ENCODE peak calls at places on chromosomes 16 and 17, in four cellular contexts. One of them, this sample, is unnamed.

GRCh38 chr17:66715076-66715675 is 119.7 kb upstream of the CACNG5 start:
- DNase-seq in PC-9: no peak
- DNase-seq in left ventricle myocardium inferior: no peak
- DNase-seq in AG04450: no peak
- DNase-seq in this sample: no peak

GRCh38 chr17:50514936-50515702 is 6.9 kb downstream of the MYCBPAP start:
- DNase-seq in PC-9: no peak
- DNase-seq in left ventricle myocardium inferior: peak
- DNase-seq in AG04450: no peak
- DNase-seq in this sample: peak

GRCh38 chr17:79146562-79146961 is 71.9 kb downstream of the ENGASE start:
- DNase-seq in PC-9: no peak
- DNase-seq in left ventricle myocardium inferior: no peak
- DNase-seq in AG04450: no peak
- DNase-seq in this sample: no peak

GRCh38 chr16:367333-367903 is 2.9 kb downstream of the MRPL28 start:
- DNase-seq in PC-9: no peak
- DNase-seq in left ventricle myocardium inferior: no peak
- DNase-seq in AG04450: no peak
- DNase-seq in this sample: no peak

GRCh38 chr17:57668332-57668731 is 76.8 kb downstream of the CCDC182 start:
- DNase-seq in PC-9: no peak
- DNase-seq in left ventricle myocardium inferior: no peak
- DNase-seq in AG04450: no peak
- DNase-seq in this sample: no peak

GRCh38 chr16:47162670-47163420 is 19.1 kb upstream of the NETO2 start:
- DNase-seq in PC-9: no peak
- DNase-seq in left ventricle myocardium inferior: no peak
- DNase-seq in AG04450: no peak
- DNase-seq in this sample: peak

GRCh38 chr16:50697881-50698767 is 4.7 kb downstream of the NOD2 start:
- DNase-seq in PC-9: no peak
- DNase-seq in left ventricle myocardium inferior: no peak
- DNase-seq in AG04450: no peak
- DNase-seq in this sample: peak

GRCh38 chr16:20056436-20056835 is 17.3 kb downstream of the GPR139 start:
- DNase-seq in PC-9: no peak
- DNase-seq in left ventricle myocardium inferior: no peak
- DNase-seq in AG04450: no peak
- DNase-seq in this sample: no peak

GRCh38 chr16:14015461-14015860 is 55.7 kb upstream of the MRTFB start:
- DNase-seq in PC-9: no peak
- DNase-seq in left ventricle myocardium inferior: no peak
- DNase-seq in AG04450: no peak
- DNase-seq in this sample: no peak

GRCh38 chr16:27628216-27628945 is 78.4 kb downstream of the KATNIP start:
- DNase-seq in PC-9: no peak
- DNase-seq in left ventricle myocardium inferior: no peak
- DNase-seq in AG04450: no peak
- DNase-seq in this sample: peak

GRCh38 chr17:8922451-8922850 is 43.1 kb downstream of the PIK3R5 start:
- DNase-seq in PC-9: no peak
- DNase-seq in left ventricle myocardium inferior: no peak
- DNase-seq in AG04450: peak
- DNase-seq in this sample: peak

GRCh38 chr17:45380046-45380765 is 52.5 kb downstream of the ARHGAP27 start:
- DNase-seq in PC-9: no peak
- DNase-seq in left ventricle myocardium inferior: no peak
- DNase-seq in AG04450: no peak
- DNase-seq in this sample: no peak

GRCh38 chr17:66373944-66374817 is 71.8 kb downstream of the PRKCA start:
- DNase-seq in PC-9: no peak
- DNase-seq in left ventricle myocardium inferior: peak
- DNase-seq in AG04450: no peak
- DNase-seq in this sample: peak

GRCh38 chr17:82927661-82928601 is 88.1 kb upstream of the ZNF750 start:
- DNase-seq in PC-9: no peak
- DNase-seq in left ventricle myocardium inferior: peak
- DNase-seq in AG04450: no peak
- DNase-seq in this sample: no peak

GRCh38 chr17:56142325-56142724 is 10.9 kb upstream of the ANKFN1 start:
- DNase-seq in PC-9: no peak
- DNase-seq in left ventricle myocardium inferior: no peak
- DNase-seq in AG04450: peak
- DNase-seq in this sample: peak

GRCh38 chr17:38777641-38778250 is 21.6 kb downstream of the PIP4K2B start:
- DNase-seq in PC-9: no peak
- DNase-seq in left ventricle myocardium inferior: no peak
- DNase-seq in AG04450: no peak
- DNase-seq in this sample: no peak

GRCh38 chr17:51046527-51047384 is 73.9 kb downstream of the SPAG9 start:
- DNase-seq in PC-9: no peak
- DNase-seq in left ventricle myocardium inferior: peak
- DNase-seq in AG04450: peak
- DNase-seq in this sample: peak

GRCh38 chr16:3655030-3655790 is 719 bp downstream of the DNASE1 start:
- DNase-seq in PC-9: no peak
- DNase-seq in left ventricle myocardium inferior: no peak
- DNase-seq in AG04450: no peak
- DNase-seq in this sample: no peak

GRCh38 chr17:17342242-17342945 is 39.2 kb downstream of the NT5M start:
- DNase-seq in PC-9: no peak
- DNase-seq in left ventricle myocardium inferior: no peak
- DNase-seq in AG04450: no peak
- DNase-seq in this sample: no peak

GRCh38 chr16:6977291-6977690 is 355.4 kb upstream of the RBFOX1 start:
- DNase-seq in PC-9: no peak
- DNase-seq in left ventricle myocardium inferior: no peak
- DNase-seq in AG04450: no peak
- DNase-seq in this sample: no peak

GRCh38 chr16:65178151-65178550 is 56.3 kb upstream of the CDH11 start:
- DNase-seq in PC-9: no peak
- DNase-seq in left ventricle myocardium inferior: no peak
- DNase-seq in AG04450: no peak
- DNase-seq in this sample: peak

GRCh38 chr17:80877829-80878303 is 113.8 kb upstream of the CHMP6 start:
- DNase-seq in PC-9: no peak
- DNase-seq in left ventricle myocardium inferior: peak
- DNase-seq in AG04450: no peak
- DNase-seq in this sample: no peak

GRCh38 chr17:79631640-79632431 is 21.0 kb upstream of the RBFOX3 start:
- DNase-seq in PC-9: no peak
- DNase-seq in left ventricle myocardium inferior: peak
- DNase-seq in AG04450: no peak
- DNase-seq in this sample: no peak

GRCh38 chr17:43695968-43696865 is 34.5 kb upstream of the MEOX1 start:
- DNase-seq in PC-9: no peak
- DNase-seq in left ventricle myocardium inferior: peak
- DNase-seq in AG04450: no peak
- DNase-seq in this sample: no peak

GRCh38 chr17:81115749-81116464 is 49.4 kb upstream of the PVALEF start:
- DNase-seq in PC-9: no peak
- DNase-seq in left ventricle myocardium inferior: peak
- DNase-seq in AG04450: no peak
- DNase-seq in this sample: no peak

GRCh38 chr17:68829211-68829610 is 126.0 kb downstream of the ABCA8 start:
- DNase-seq in PC-9: no peak
- DNase-seq in left ventricle myocardium inferior: no peak
- DNase-seq in AG04450: no peak
- DNase-seq in this sample: no peak
- TF ChIP-seq CTCF in PC-9: no peak
- TF ChIP-seq CTCF in left ventricle myocardium inferior: no peak
- TF ChIP-seq CTCF in AG04450: no peak
- TF ChIP-seq CTCF in this sample: no peak

DNA sequence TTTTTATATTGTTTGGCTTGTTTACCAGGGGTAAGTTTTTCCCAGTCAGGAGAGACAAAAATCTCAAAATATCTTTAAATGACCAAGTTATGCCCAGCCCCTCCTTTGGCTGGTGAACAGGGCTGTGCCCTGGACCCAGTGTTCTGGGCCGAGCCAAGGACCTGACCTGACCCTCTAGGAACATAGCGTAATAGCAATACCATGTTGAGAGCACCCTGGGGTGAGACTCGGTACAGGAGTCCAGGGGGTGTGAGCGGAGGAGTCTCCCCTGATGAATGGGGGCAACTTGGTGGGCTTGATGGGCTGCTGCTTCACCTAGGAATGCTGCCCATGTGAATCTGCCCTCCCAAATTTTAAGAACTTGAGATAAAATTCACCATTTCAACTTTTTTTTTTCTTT is 47.4 kb downstream of the B9D1 start:
- DNase-seq in PC-9: no peak
- DNase-seq in left ventricle myocardium inferior: no peak
- DNase-seq in AG04450: no peak
- DNase-seq in this sample: no peak
- H3K4me3 ChIP-seq in PC-9: no peak
- H3K4me3 ChIP-seq in left ventricle myocardium inferior: no peak
- H3K4me3 ChIP-seq in AG04450: no peak
- H3K4me3 ChIP-seq in this sample: no peak

DNA sequence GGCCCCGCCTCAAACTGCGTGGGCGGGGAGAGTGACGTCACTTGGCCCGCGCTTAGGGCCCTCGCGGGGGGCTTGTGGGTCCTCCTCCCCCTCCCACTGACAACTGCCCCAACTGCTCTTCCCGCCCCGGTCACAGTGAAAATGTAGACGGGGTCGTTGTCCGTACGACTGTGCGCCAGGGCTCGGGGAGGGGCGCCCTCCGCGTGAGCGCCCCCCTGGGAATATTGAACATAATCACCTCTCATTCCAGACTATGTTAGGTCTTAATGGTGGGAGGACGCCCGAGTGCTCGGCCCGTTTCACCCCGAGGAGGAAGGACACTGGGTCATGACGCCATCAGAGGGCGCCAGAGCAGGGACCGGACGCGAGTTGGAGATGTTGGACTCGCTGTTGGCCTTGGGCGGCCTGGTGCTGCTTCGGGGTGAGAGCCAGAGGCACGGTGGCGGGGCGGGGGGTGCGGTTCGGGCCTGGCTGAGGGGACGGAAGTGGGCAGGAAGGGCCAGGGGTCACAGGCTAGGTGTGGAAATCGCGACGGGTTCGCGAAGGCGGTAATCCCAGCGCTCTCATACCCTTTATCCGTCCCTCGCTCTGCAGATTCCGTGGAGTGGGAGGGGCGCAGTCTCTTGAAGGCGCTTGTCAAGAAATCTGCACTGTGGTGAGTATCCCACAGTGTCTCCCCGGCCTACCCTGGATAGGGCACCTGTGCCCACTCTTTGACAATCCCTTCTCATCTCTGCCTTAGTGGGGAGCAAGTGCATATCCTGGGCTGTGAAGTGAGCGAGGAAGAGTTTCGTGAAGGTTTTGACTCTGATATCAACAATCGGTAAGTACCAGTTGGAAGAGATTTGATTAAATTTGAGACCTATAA is at the start of gene ELP5:
- DNase-seq in PC-9: peak
- DNase-seq in left ventricle myocardium inferior: peak
- DNase-seq in AG04450: peak
- DNase-seq in this sample: peak
- TF ChIP-seq CTCF in PC-9: peak
- TF ChIP-seq CTCF in left ventricle myocardium inferior: peak
- TF ChIP-seq CTCF in AG04450: no peak
- TF ChIP-seq CTCF in this sample: no peak

GRCh38 chr17:36934759-36935630 is 2.3 kb upstream of the LHX1 start:
- DNase-seq in PC-9: no peak
- DNase-seq in left ventricle myocardium inferior: no peak
- DNase-seq in AG04450: no peak
- DNase-seq in this sample: no peak
- H3K4me3 ChIP-seq in PC-9: peak
- H3K4me3 ChIP-seq in left ventricle myocardium inferior: peak
- H3K4me3 ChIP-seq in AG04450: no peak
- H3K4me3 ChIP-seq in this sample: no peak

DNA sequence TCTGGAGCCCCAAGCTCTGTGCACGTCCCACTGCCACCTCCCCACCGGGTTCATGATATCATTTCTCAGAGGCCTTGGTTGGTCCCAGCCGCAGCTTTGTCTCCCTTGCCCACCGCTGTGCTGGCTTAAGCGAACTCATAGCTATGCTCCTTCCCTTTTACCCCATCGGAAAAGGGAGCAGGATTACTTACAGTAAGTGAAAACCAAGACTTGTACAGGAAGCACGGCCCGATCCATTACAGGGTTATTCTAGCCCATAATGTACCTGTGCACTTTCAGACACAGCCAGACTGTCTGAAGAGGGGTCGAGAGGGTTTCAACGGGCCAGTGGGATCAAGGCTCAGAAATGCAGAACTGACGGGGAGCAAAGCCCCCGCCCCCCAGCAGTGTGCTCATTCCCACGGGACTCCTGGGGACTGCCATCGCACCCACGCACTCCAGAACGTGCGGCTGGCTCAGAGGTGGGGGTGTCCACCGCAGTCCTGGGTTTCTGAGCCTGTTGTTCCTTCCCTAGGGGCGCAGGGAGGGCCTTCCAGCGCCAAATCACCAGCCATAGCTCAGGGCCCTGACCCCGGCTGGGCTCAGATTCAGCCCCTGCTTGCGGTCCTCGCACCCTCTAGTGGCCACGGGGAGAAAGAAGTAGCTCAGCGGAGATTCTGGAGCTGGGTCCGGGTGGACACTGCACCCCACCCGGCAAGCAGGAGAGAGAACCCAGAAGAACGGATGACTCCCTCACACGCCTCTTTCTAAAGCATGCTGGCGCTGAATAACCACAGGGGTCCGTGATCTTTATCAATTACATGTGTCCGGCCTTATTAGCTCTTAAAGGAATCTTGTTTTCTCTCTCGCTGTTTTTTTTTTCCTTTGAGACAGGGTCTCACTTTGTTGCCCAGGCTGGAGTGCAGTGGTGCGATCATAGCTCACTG is 44.9 kb upstream of the USP7 start:
- DNase-seq in PC-9: no peak
- DNase-seq in left ventricle myocardium inferior: peak
- DNase-seq in AG04450: no peak
- DNase-seq in this sample: peak
- TF ChIP-seq CTCF in PC-9: peak
- TF ChIP-seq CTCF in left ventricle myocardium inferior: peak
- TF ChIP-seq CTCF in AG04450: peak
- TF ChIP-seq CTCF in this sample: peak

This sample was measured in fibroblast of villous mesenchyme.